ENCODE peak calls at places on chromosomes 6 and 20, in four cellular contexts. K is HFF-Myc, E is AG04449, W is brain microvascular endothelial cell. D is an unnamed sample.
A peak's percentile ranks its signal among the peaks of the same experiment; 100 is the strongest.

GRCh38 chr6:75524322-75524972 is 30.8 kb upstream of the FILIP1 start:
- DNase-seq in W (peak; percentile 95), K (peak; percentile 88), E (peak; percentile 73), D (peak; percentile 89)

GRCh38 chr20:25543068-25543467 is 42.3 kb downstream of the NINL start:
- DNase-seq in K (no peak), W (peak; percentile 47), E (no peak), D (peak; percentile 71)

GRCh38 chr6:41200296-41200900 is 551 bp downstream of the TREML2 start:
- DNase-seq in W (no peak), E (no peak), K (no peak), D (peak; percentile 12)

GRCh38 chr6:13248053-13248452 is 80.3 kb downstream of the TBC1D7 start:
- DNase-seq in W (peak; percentile 18), K (peak; percentile 79), E (peak; percentile 42), D (peak; percentile 81)

GRCh38 chr6:121516331-121516730 is 80.9 kb downstream of the GJA1 start:
- DNase-seq in E (no peak), K (no peak), W (peak; percentile 58), D (no peak)

GRCh38 chr20:43507150-43508080 is at the start of gene L3MBTL1:
- DNase-seq in W (no peak), E (no peak), K (no peak), D (peak; percentile 28)

GRCh38 chr6:28977351-28978136 is 27.6 kb downstream of the ZNF311 start:
- DNase-seq in E (no peak), W (peak; percentile 22), K (no peak), D (peak; percentile 45)

GRCh38 chr6:106163446-106163965 is 77.4 kb downstream of the PRDM1 start:
- DNase-seq in K (peak; percentile 21), E (no peak), W (peak; percentile 57), D (peak; percentile 87)

GRCh38 chr6:35302604-35303218 is 5.1 kb downstream of the DEF6 start:
- DNase-seq in K (no peak), W (no peak), E (no peak), D (peak; percentile 15)

GRCh38 chr6:65505736-65506135 is 201.3 kb downstream of the EYS start:
- DNase-seq in E (no peak), K (no peak), W (no peak), D (no peak)

GRCh38 chr20:63311833-63312243 is 18.9 kb downstream of the COL20A1 start:
- DNase-seq in K (no peak), W (no peak), E (no peak), D (no peak)

GRCh38 chr6:159042824-159043181 is 2.0 kb downstream of the TAGAP start:
- DNase-seq in K (no peak), E (no peak), W (no peak), D (no peak)
- TF ChIP-seq CTCF in K (no peak), E (no peak), W (no peak), D (no peak)

DNA sequence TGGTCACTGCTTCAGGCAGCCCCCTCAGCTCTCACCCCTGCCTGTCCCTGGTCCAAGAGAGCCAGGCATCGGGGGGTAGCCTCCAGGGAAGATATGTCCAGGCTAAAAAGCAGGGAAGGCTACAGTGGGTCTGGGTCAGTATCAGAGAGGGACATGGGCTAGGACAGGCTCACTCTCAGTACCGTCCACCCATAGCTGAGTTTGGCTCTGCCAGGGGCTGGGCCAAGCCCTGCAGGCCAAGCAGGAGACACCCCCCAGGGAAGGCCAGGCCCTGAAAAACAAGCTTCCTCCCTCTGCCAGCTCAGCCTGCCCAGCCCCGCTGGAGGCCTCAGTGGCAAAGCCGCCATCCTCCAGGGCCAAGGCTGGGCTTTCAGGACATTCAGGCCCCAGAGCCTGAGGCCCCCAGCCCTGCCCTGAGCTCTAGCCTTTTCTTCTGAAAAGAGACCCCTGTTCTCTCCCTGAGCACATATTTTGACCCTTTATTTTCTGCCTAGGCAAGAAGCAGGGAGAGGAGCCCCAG is 28.6 kb upstream of the TGM2 start:
- DNase-seq in E (no peak), K (no peak), W (no peak), D (no peak)
- H3K4me3 ChIP-seq in E (no peak overlapping the region), K (no peak overlapping the region), W (no peak overlapping the region), D (no peak overlapping the region)

GRCh38 chr6:11675610-11676009 is 103.0 kb downstream of the ADTRP start:
- DNase-seq in E (no peak), K (no peak), W (no peak), D (no peak)
- TF ChIP-seq CTCF in E (no peak), K (peak; percentile 23), W (no peak), D (peak; percentile 16)

GRCh38 chr6:129778793-129779192 is 68.8 kb upstream of the ARHGAP18 start:
- DNase-seq in W (no peak), K (no peak), E (no peak), D (no peak)

GRCh38 chr6:129773304-129773703 is 63.3 kb upstream of the ARHGAP18 start:
- DNase-seq in K (no peak), W (no peak), E (no peak), D (no peak)

GRCh38 chr6:129776542-129776941 is 66.6 kb upstream of the ARHGAP18 start:
- DNase-seq in K (no peak), W (no peak), E (no peak), D (no peak)

DNA sequence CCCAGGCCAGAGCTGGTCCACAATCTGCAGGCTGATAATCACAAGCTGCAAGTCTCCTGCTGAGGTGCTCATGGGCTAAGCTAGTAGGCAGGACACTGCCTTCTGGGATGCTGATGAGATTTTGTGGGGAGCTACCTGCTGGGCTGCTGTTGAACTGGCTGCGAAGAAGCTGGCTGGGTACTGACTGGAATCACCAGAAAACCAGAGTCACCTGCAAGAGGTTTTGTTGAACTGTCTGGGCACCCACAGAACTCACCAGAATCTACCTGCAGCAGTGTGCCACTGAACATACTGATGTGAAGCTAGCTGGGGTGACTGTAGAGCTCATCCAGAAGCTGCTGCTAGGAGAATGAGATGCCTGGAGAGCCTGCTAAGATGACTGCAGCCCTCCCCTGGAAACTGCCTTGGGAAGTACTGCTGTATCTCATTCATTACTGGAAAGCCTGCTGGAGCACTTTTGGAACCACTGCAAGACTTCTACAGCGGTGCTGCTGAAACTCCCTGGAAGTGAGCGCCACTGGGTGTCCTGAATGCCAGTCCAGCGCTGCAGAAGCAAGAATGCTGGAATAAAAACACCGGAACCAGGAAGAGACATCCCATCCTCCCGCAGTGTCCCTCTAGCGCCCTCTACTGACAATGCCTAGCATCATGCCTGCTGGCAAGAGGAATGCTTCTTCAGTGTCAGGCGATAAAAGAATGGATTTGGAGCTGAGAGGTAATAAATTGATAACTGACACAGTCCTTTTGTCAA is 64.9 kb upstream of the ARHGAP18 start:
- DNase-seq in K (peak; percentile 62), W (peak; percentile 65), E (peak; percentile 34), D (peak; percentile 84)
- H3K4me3 ChIP-seq in K (no peak overlapping the region), W (peak overlapping the region; percentile 38), E (peak overlapping the region; percentile 27), D (peak overlapping the region; percentile 31)

DNA sequence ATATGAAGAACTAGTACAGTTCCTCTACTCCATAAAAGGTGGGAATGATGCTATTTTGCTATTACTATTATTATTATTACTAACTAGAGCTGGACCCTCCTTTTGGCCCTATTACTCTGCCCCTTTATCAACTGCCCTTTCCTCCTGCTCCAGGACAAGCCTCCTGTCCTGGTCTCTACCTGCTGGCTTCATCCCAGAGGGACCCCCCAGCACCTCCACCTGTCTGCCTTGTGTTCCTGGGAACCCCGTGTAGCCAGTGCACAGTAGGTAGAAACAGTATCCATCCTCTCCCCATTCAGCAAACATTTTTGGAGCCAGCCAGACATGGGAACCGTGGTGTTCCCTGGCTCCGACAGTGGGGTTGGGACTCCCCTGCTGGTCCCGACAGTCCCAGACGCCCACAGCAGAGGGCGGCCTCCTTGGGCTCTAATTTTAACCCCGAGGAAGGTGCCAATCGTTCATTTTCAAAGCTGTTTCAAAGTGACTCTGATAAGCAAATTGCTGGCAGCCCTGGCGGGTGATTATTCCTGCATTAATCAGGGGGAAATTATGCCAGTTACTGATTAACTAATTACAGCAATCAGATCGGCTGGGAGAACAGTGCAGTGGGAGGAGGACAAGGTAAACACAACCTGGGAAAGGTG is 44.2 kb upstream of the MDGA1 start:
- DNase-seq in W (no peak), K (no peak), E (no peak), D (no peak)
- TF ChIP-seq CTCF in W (peak; percentile 81), K (peak; percentile 29), E (no peak), D (peak; percentile 27)

GRCh38 chr6:148339766-148340165 is 2.9 kb upstream of the SASH1 start:
- DNase-seq in E (no peak), W (no peak), K (no peak), D (no peak)

GRCh38 chr6:148340586-148341297 is 1.9 kb upstream of the SASH1 start:
- DNase-seq in W (no peak), K (no peak), E (no peak), D (no peak)

GRCh38 chr6:148343028-148343374 is 363 bp downstream of the SASH1 start:
- DNase-seq in E (no peak), K (no peak), W (no peak), D (no peak)

GRCh38 chr6:148343383-148343782 is 745 bp downstream of the SASH1 start:
- DNase-seq in E (no peak), K (no peak), W (no peak), D (no peak)

DNA sequence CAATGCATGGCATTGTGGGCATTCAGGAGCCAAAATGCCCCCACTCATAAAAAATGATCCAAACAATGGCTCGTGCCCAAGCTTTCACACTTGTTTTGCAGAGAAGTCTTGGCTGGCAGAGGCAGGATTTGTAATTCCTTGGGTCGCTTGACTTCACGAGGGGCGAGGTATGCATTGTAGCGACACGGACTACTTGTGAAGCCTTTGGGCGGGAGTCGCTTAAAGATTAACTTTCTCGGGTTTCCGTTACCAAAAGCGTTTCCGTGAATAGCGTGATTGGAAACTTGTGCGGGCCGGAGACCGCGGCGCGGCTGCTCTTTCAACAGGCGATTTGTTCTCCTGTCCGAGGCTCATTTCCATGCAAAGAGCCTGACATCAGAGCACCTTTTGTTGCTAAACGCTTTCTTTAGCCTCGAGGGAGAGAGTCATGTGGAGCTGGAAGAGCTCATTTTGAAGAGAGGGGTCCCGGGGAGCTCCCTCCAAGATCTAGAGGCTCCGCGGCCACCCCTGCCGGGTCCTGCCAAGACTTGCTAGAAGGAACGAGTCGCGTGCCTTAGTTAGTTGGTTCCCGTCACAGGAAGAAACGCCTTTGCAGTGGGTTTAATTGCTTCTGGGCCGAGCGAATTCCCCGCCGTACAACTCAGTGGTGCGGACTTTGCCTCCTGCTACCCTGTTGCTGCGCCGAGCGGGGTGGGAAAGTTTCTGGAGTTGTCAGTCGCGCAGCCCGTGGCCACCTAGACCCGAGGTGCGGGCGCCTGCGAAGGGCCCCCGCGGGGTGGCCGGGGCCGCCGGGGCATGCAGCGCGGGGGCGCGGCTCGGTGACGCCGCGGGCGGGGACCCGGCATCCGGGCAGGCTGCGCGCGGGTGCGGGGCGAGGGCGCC is at the start of gene SASH1:
- DNase-seq in E (no peak), W (peak; percentile 55), K (no peak), D (peak; percentile 61)
- H3K4me3 ChIP-seq in E (peak within 1 kb of the TSS; percentile 68), W (peak within 1 kb of the TSS; percentile 80), K (peak within 1 kb of the TSS; percentile 65), D (peak within 1 kb of the TSS; percentile 58)

DNA sequence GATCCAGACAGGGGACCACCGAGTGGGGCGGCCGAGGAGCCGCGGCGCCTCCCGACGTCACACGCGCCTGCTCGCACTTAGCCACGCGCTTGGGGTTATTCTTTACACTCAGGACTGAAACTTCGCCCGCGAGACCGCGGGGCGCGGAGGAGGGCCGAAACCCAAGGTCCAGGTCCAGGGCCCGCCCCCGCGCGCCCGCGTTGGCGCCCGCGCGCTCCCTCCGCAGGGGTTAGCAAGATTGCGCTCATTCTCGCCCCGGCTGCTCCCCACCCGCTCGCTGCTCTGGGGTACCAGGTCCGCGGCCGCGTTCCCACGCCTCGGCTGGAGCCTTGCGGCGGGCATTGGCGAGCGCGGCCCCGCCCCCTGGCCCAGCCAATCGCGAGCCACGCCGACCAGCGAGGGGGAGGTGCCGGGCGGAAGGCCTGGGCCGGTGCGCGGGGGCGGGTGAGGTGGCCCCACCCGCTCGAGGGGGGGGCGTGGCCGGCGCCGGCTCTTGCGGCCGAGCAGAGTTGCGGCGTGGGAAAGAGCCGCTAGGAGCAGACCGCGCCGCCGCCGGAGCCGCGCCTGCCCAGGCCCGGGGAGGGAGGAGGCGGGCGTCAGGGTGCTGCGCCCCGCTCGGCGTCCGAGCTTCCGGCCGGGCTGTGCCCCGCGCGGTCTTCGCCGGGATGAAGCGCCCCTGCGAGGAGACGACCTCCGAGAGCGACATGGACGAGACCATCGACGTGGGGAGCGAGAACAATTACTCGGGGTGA is at the start of gene HEY2:
- DNase-seq in K (peak; percentile 21), E (no peak), W (peak; percentile 82), D (peak; percentile 86)
- TF ChIP-seq CTCF in K (no peak), E (peak; percentile 9), W (no peak), D (no peak)